ENCODE peak calls at places on chromosomes 13 and 19, in four cellular contexts. N, M, X and S are unnamed samples.

GRCh38 chr13:73224708-73225107 is 165.9 kb downstream of the KLF5 start:
- DNase-seq in N (no peak), M (no peak), X (no peak), S (no peak)

GRCh38 chr13:80084086-80084676 is 256.7 kb downstream of the SPRY2 start:
- DNase-seq in N (no peak), M (no peak), X (no peak), S (no peak)

GRCh38 chr19:4829001-4829712 is 2.4 kb downstream of the TICAM1 start:
- DNase-seq in N (no peak), M (no peak), X (no peak), S (no peak)

GRCh38 chr13:42720116-42720857 is 61.1 kb upstream of the FAM216B start:
- DNase-seq in N (no peak), M (no peak), X (peak), S (no peak)

GRCh38 chr13:90696254-90696653 is 651.2 kb upstream of the MIR17HG start:
- DNase-seq in N (no peak), M (no peak), X (no peak), S (no peak)

GRCh38 chr19:23054456-23054855 is 51.5 kb upstream of the ZNF728 start:
- DNase-seq in N (no peak), M (no peak), X (no peak), S (no peak)

GRCh38 chr19:18743281-18743825 is 47.8 kb downstream of the COMP start:
- DNase-seq in N (no peak), M (peak), X (no peak), S (peak)

GRCh38 chr13:106423530-106423929 is 111.9 kb downstream of the EFNB2 start:
- DNase-seq in N (peak), M (no peak), X (no peak), S (no peak)

GRCh38 chr13:40146586-40147240 is 491.3 kb downstream of the COG6 start:
- DNase-seq in N (no peak), M (peak), X (no peak), S (no peak)

GRCh38 chr13:36712785-36713184 is 39.0 kb downstream of the SERTM1 start:
- DNase-seq in N (no peak), M (peak), X (no peak), S (peak)

GRCh38 chr13:95793018-95793555 is 116.1 kb downstream of the DNAJC3 start:
- DNase-seq in N (no peak), M (no peak), X (no peak), S (no peak)
- TF ChIP-seq USF1 in N (no peak), M (no peak), X (no peak), S (no peak)

DNA sequence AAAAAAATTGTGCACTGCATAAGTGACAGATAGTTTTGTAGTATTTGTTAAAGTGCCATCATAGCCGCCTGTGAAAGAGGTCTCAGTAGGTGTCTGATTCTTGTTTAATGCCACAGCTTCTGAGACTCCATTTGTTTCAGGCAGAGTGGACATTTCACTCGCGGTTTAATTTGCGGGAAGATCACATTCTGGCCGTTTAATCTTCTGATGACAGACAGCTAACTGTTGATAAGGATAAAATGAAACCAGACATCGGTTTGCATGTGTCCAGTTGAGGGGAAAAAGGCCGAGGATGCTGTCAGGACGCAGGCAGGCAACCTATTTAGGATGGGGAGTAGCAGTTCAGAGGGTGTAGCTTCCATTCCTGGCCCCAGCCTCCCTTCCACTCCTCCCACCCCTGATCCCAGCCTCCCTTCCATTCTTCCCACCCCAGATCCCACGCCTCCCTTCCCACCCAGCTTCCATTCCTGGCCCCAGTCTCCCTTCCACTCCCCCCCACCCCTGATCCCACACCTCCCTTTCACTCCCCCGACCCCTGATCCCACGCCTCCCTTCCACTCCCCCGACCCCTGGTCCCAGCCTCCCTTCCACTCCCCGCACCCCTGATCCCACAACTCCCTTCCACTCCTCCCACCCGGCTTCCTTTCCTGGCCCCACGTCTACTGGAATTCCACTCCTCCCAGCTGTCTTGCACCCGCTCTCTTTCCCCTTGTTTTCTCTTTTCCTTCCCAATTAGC is 23.8 kb downstream of the ATP11A start:
- DNase-seq in N (peak), M (peak), X (no peak), S (peak)
- TF ChIP-seq USF1 in N (no peak), M (no peak), X (no peak), S (no peak)

GRCh38 chr13:62682788-62683187 is 1267.1 kb upstream of the PCDH20 start:
- DNase-seq in N (no peak), M (no peak), X (no peak), S (no peak)
- TF ChIP-seq USF1 in N (no peak), M (no peak), X (no peak), S (no peak)

GRCh38 chr19:48636859-48637448 is at the start of gene DBP:
- DNase-seq in N (peak), M (peak), X (no peak), S (peak)
- TF ChIP-seq USF1 in N (no peak), M (no peak), X (no peak), S (no peak)

GRCh38 chr13:24995225-24995804 is 100.6 kb upstream of the PABPC3 start:
- DNase-seq in N (peak), M (peak), X (no peak), S (peak)
- TF ChIP-seq USF1 in N (no peak), M (no peak), X (no peak), S (no peak)

GRCh38 chr19:39590265-39590664 is 12.1 kb upstream of the LGALS13 start:
- DNase-seq in N (peak), M (no peak), X (no peak), S (no peak)
- TF ChIP-seq USF1 in N (peak), M (no peak), X (no peak), S (no peak)

DNA sequence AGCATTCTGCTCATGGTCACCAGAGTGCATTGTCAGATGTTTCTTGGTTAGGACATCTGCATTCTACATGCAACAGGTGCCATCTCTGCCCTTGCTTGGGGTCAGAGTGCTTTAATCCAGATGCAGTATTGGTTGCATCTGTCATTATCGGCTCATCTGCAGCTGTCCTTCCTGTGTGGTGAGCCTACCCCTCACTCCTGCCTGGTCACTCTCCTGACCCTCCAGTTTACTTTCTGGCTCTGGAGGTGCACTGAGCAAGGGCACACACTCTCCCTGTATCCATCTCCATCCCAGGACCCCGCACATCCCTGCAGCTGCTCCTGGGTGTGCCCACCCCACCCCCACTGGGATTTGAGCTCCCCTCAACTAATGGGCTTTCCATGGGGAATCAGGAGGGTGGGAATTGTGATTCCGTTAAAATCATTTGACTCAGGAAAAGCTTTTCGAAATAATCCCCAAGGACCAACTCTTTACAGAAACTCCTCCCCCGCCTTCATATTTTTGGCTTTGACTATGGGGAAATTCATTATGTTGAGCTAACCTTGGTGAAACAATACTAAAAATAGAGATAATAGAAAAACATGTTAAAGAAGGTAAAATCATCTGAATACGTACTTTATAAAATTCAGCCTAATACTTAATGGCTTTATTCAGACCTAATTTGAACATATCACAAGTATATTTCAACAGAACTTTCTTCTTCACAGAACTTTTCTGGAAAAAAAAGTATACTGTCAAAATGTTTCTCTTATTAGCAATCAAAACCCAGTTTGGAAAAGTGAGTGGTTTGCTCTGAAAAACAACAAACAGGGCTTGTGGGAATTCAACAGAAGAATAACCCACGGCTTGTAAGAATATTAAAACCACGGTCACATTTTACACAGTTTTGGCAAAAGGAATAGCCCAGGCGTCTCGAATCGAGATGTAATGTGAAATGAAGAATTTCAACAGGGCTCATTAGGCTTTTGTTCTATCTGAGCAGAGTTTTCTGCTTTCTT is 70.4 kb downstream of the COL4A2 start:
- DNase-seq in N (no peak), M (no peak), X (no peak), S (no peak)
- TF ChIP-seq USF1 in N (no peak), M (no peak), X (no peak), S (no peak)